ENCODE peak calls at places on chromosome 15, in ten cellular contexts. V, O, A, Z, G, U, Q, B, P and T are unnamed samples.
A peak's percentile ranks its signal among the peaks of the same experiment; 100 is the strongest.

GRCh38 chr15:22780267-22780666 is 6.2 kb upstream of the NIPA1 start:
- DNase-seq in V (no peak), O (no peak), A (peak; percentile 5), Z (no peak), G (no peak), U (peak; percentile 72), Q (no peak), B (no peak), P (no peak), T (no peak)

GRCh38 chr15:84826369-84826823 is 9.2 kb downstream of the ALPK3 start:
- DNase-seq in V (no peak), O (no peak), A (peak; percentile 52), Z (peak; percentile 57), G (no peak), U (peak; percentile 52), Q (no peak), B (peak; percentile 27), P (no peak), T (no peak)

GRCh38 chr15:80405554-80405850 is 1.3 kb downstream of the ARNT2 start:
- DNase-seq in V (no peak), O (no peak), A (no peak), Z (no peak), G (no peak), U (no peak), Q (no peak), B (no peak), P (no peak), T (no peak)

GRCh38 chr15:67413770-67414429 is 107.0 kb upstream of the C15orf61 start:
- DNase-seq in V (no peak), O (no peak), A (peak; percentile 53), Z (no peak), G (no peak), U (peak; percentile 10), Q (no peak), B (peak; percentile 79), P (no peak), T (no peak)

GRCh38 chr15:80599359-80599758 is 95.8 kb upstream of the ABHD17C start:
- DNase-seq in V (no peak), O (no peak), A (peak; percentile 78), Z (no peak), G (no peak), U (peak; percentile 83), Q (no peak), B (peak; percentile 71), P (no peak), T (no peak)

GRCh38 chr15:39230205-39230916 is 350.5 kb upstream of the THBS1 start:
- DNase-seq in V (peak; percentile 26), O (no peak), A (peak; percentile 74), Z (no peak), G (no peak), U (peak; percentile 19), Q (no peak), B (peak; percentile 59), P (no peak), T (no peak)

GRCh38 chr15:60889006-60889405 is 340.1 kb downstream of the RORA start:
- DNase-seq in V (no peak), O (no peak), A (no peak), Z (no peak), G (no peak), U (no peak), Q (no peak), B (no peak), P (no peak), T (no peak)

GRCh38 chr15:82919231-82919886 is 33.2 kb downstream of the HOMER2 start:
- DNase-seq in V (peak; percentile 54), O (no peak), A (no peak), Z (no peak), G (no peak), U (peak; percentile 96), Q (no peak), B (no peak), P (no peak), T (no peak)

GRCh38 chr15:96207377-96208006 is 123.0 kb upstream of the NR2F2 start:
- DNase-seq in V (no peak), O (no peak), A (no peak), Z (no peak), G (no peak), U (no peak), Q (no peak), B (no peak), P (no peak), T (no peak)

GRCh38 chr15:82647835-82648256 is 683 bp upstream of the CPEB1 start:
- DNase-seq in V (peak; percentile 59), O (peak; percentile 15), A (no peak), Z (no peak), G (peak; percentile 65), U (no peak), Q (no peak), B (no peak), P (no peak), T (no peak)

GRCh38 chr15:67785431-67785830 is 39.9 kb upstream of the SKOR1 start:
- DNase-seq in V (no peak), O (no peak), A (no peak), Z (no peak), G (no peak), U (no peak), Q (no peak), B (no peak), P (no peak), T (no peak)

GRCh38 chr15:70512772-70513362 is 250.5 kb downstream of the UACA start:
- DNase-seq in V (no peak), O (no peak), A (peak; percentile 70), Z (peak; percentile 48), G (no peak), U (peak; percentile 73), Q (no peak), B (peak; percentile 67), P (no peak), T (no peak)

GRCh38 chr15:52331490-52332240 is 36.1 kb upstream of the MYO5C start:
- DNase-seq in V (no peak), O (peak; percentile 18), A (peak; percentile 68), Z (no peak), G (no peak), U (peak; percentile 75), Q (no peak), B (peak; percentile 61), P (peak; percentile 67), T (no peak)

GRCh38 chr15:44584162-44584749 is 47.3 kb downstream of the EIF3J start:
- DNase-seq in V (no peak), O (peak; percentile 26), A (peak; percentile 53), Z (no peak), G (peak; percentile 10), U (peak; percentile 65), Q (no peak), B (peak; percentile 37), P (no peak), T (no peak)

GRCh38 chr15:82414536-82415191 is 15.0 kb upstream of the GOLGA6L9 start:
- DNase-seq in V (no peak), O (no peak), A (no peak), Z (no peak), G (no peak), U (no peak), Q (no peak), B (no peak), P (no peak), T (no peak)

GRCh38 chr15:100863406-100864198 is 16.0 kb upstream of the ALDH1A3 start:
- DNase-seq in V (no peak), O (no peak), A (peak; percentile 85), Z (no peak), G (no peak), U (no peak), Q (no peak), B (peak; percentile 37), P (peak; percentile 87), T (peak; percentile 78)

GRCh38 chr15:67089218-67090193 is 24.1 kb downstream of the SMAD3 start:
- DNase-seq in V (no peak), O (no peak), A (peak; percentile 84), Z (no peak), G (no peak), U (peak; percentile 67), Q (no peak), B (peak; percentile 66), P (no peak), T (no peak)

GRCh38 chr15:82681371-82681770 is 28.3 kb downstream of the AP3B2 start:
- DNase-seq in V (no peak), O (no peak), A (no peak), Z (no peak), G (no peak), U (no peak), Q (no peak), B (no peak), P (no peak), T (no peak)

GRCh38 chr15:42494998-42495360 is 455 bp upstream of the SNAP23 start:
- DNase-seq in V (no peak), O (no peak), A (peak; percentile 67), Z (no peak), G (no peak), U (peak; percentile 67), Q (no peak), B (peak; percentile 81), P (peak; percentile 73), T (peak; percentile 43)